ENCODE peak calls at places on chromosomes 11 and 22, in seven cellular contexts. N, U, P, I, S, Q and O are unnamed samples. For H3K9me3 and H3K4me1, the result is how much of the 10 kb centered on the place peaks cover.

GRCh38 chr11:8564526-8564925 is 29.5 kb downstream of the STK33 start:
- DNase-seq in I (no peak), P (no peak), S (no peak), U (no peak), Q (no peak), N (no peak), O (no peak)

GRCh38 chr22:47199261-47199948 is 437.0 kb downstream of the TBC1D22A start:
- DNase-seq in U (no peak), S (no peak), P (no peak), I (no peak), N (no peak), Q (no peak), O (no peak)

GRCh38 chr22:39452740-39453040 is 4.1 kb upstream of the MGAT3 start:
- DNase-seq in N (no peak), S (no peak), U (no peak), I (no peak), Q (no peak), P (no peak), O (no peak)

GRCh38 chr11:12785901-12786300 is 111.7 kb downstream of the TEAD1 start:
- DNase-seq in N (no peak), U (no peak), I (no peak), P (no peak), Q (no peak), S (no peak), O (no peak)

GRCh38 chr22:41215926-41216325 is 10.8 kb downstream of the L3MBTL2 start:
- DNase-seq in Q (no peak), S (no peak), P (no peak), U (no peak), N (no peak), I (no peak), O (no peak)

GRCh38 chr11:95144313-95145235 is 54.9 kb downstream of the ENDOD1 start:
- DNase-seq in S (no peak), Q (no peak), P (peak), I (no peak), N (peak), U (no peak), O (no peak)

GRCh38 chr11:8671242-8671641 is 11.2 kb downstream of the TRIM66 start:
- DNase-seq in I (no peak), P (peak), Q (peak), N (peak), S (no peak), U (no peak), O (peak)

GRCh38 chr11:71136095-71136845 is 116.1 kb downstream of the SHANK2 start:
- DNase-seq in S (no peak), P (no peak), Q (no peak), N (no peak), I (no peak), U (no peak), O (no peak)

GRCh38 chr22:23827351-23827995 is 11.3 kb downstream of the DERL3 start:
- DNase-seq in N (no peak), P (no peak), Q (peak), I (no peak), S (no peak), U (no peak), O (no peak)

GRCh38 chr11:112837162-112837826 is 123.9 kb upstream of the NCAM1 start:
- DNase-seq in U (no peak), S (peak), I (no peak), Q (no peak), N (no peak), P (no peak), O (no peak)

GRCh38 chr11:128563942-128564641 is 23.3 kb downstream of the ETS1 start:
- DNase-seq in S (no peak), Q (no peak), U (no peak), N (no peak), I (no peak), P (no peak), O (no peak)

GRCh38 chr22:49663311-49663711 is 164.4 kb downstream of the BRD1 start:
- DNase-seq in U (no peak), P (no peak), I (no peak), N (no peak), Q (no peak), S (no peak), O (peak)

GRCh38 chr22:39183991-39184585 is 31.6 kb upstream of the CBX7 start:
- DNase-seq in Q (no peak), S (peak), N (peak), P (peak), I (no peak), U (no peak), O (no peak)

GRCh38 chr11:47843354-47844060 is 4.6 kb downstream of the NUP160 start:
- DNase-seq in S (no peak), N (no peak), U (no peak), Q (no peak), P (no peak), I (no peak), O (no peak)

GRCh38 chr22:48682517-48682916 is 1145.2 kb downstream of the BRD1 start:
- DNase-seq in S (no peak), I (no peak), U (no peak), N (no peak), Q (no peak), P (no peak), O (no peak)

GRCh38 chr11:7251836-7252682 is at the start of gene SYT9:
- DNase-seq in N (peak), I (no peak), U (no peak), Q (peak), S (no peak), P (peak), O (no peak)

GRCh38 chr11:110972640-110973039 is 260.4 kb upstream of the ARHGAP20 start:
- DNase-seq in U (no peak), P (no peak), I (no peak), S (no peak), N (peak), Q (no peak), O (no peak)

GRCh38 chr11:112579282-112579681 is 318.6 kb upstream of the PLET1 start:
- DNase-seq in I (no peak), S (no peak), U (no peak), P (no peak), N (no peak), Q (no peak), O (no peak)

GRCh38 chr11:110433393-110434333 is 3.9 kb downstream of the FDX1 start:
- DNase-seq in N (peak), P (peak), S (no peak), Q (no peak), I (no peak), U (peak), O (peak)

GRCh38 chr11:88478136-88478785 is 140.7 kb upstream of the CTSC start:
- DNase-seq in S (no peak), P (no peak), Q (no peak), I (no peak), N (no peak), U (no peak), O (no peak)

GRCh38 chr11:5596611-5597201 is at the start of gene TRIM6:
- DNase-seq in U (peak), S (no peak), Q (peak), P (peak), I (no peak), N (peak), O (peak)

GRCh38 chr22:48886604-48887393 is 940.9 kb downstream of the BRD1 start:
- DNase-seq in N (no peak), U (no peak), S (no peak), Q (no peak), P (no peak), I (no peak), O (no peak)

GRCh38 chr11:108558222-108558621 is 35.3 kb downstream of the EXPH5 start:
- DNase-seq in Q (no peak), P (no peak), I (no peak), S (no peak), U (no peak), N (no peak), O (no peak)

GRCh38 chr11:98423933-98424332 is 596.8 kb upstream of the CNTN5 start:
- DNase-seq in S (no peak), N (no peak), P (no peak), I (no peak), Q (no peak), U (no peak), O (no peak)

GRCh38 chr11:78380615-78381029 is 37.0 kb downstream of the GAB2 start:
- DNase-seq in Q (peak), P (no peak), N (peak), S (no peak), I (no peak), U (no peak), O (no peak)

GRCh38 chr22:45324186-45324775 is 14.5 kb downstream of the FAM118A start:
- DNase-seq in P (no peak), N (no peak), S (no peak), Q (no peak), U (no peak), I (no peak), O (no peak)

GRCh38 chr11:2836335-2837095 is 49.1 kb downstream of the CDKN1C start:
- DNase-seq in S (no peak), I (no peak), Q (no peak), U (no peak), N (no peak), P (no peak), O (no peak)

GRCh38 chr22:38177044-38177443 is 4.6 kb downstream of the PLA2G6 start:
- DNase-seq in P (no peak), Q (no peak), U (no peak), I (no peak), S (no peak), N (no peak), O (no peak)

GRCh38 chr22:30837531-30837930 is 131.0 kb downstream of the MORC2 start:
- DNase-seq in S (no peak), I (no peak), Q (no peak), P (no peak), U (no peak), N (no peak), O (no peak)

GRCh38 chr11:126926376-126926791 is 74.2 kb downstream of the KIRREL3 start:
- DNase-seq in U (no peak), S (no peak), N (peak), P (no peak), I (no peak), Q (no peak), O (no peak)

GRCh38 chr11:123973816-123974215 is 3.8 kb downstream of the OR10S1 start:
- DNase-seq in N (peak), S (peak), P (peak), U (no peak), Q (no peak), I (no peak), O (no peak)

GRCh38 chr22:31344369-31345330 is 1.5 kb downstream of the PATZ1 start:
- DNase-seq in S (no peak), Q (peak), I (peak), N (peak), P (peak), U (peak), O (peak)

GRCh38 chr11:6022954-6023353 is 7.6 kb downstream of the OR56A1 start:
- DNase-seq in I (no peak), S (peak), P (peak), U (peak), N (peak), Q (peak), O (no peak)

GRCh38 chr22:48188211-48188845 is 1425.9 kb downstream of the TBC1D22A start:
- DNase-seq in Q (no peak), U (no peak), I (no peak), P (no peak), N (no peak), S (no peak), O (no peak)

GRCh38 chr22:25193130-25193529 is 6.5 kb upstream of the CRYBB3 start:
- DNase-seq in P (no peak), U (no peak), I (no peak), N (no peak), S (no peak), Q (no peak), O (no peak)

GRCh38 chr22:47549741-47550340 is 787.4 kb downstream of the TBC1D22A start:
- DNase-seq in I (no peak), N (no peak), P (no peak), S (no peak), Q (no peak), U (no peak), O (no peak)

GRCh38 chr11:116895053-116895757 is 57.8 kb upstream of the APOA1 start:
- DNase-seq in Q (peak), U (peak), N (no peak), P (peak), I (no peak), S (no peak), O (no peak)

GRCh38 chr11:113204280-113204679 is 110.1 kb upstream of the TTC12 start:
- DNase-seq in P (no peak), S (no peak), I (no peak), U (no peak), Q (no peak), N (no peak), O (no peak)

DNA sequence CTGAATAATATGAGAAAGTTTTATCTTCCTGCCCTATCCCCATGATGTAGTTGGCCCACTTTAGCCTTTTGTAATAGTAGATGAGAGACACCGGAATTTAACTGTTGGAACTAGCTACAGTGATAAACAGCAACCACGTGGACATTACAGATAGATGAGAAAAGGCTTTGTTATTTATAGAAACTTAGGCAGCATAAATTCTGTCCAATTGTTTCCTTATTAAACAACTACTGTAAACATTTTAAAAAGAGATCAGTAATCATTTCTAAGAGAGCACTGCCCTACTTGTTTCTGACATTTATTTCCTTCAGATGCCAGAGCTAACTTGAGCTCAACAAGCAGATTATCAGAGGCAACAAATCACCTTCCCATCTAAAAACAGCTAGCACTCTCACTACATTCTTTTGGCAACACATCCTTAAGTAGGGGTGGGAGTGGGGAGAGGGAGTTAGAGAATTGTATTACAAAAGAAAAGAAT is 63.1 kb downstream of the SOX6 start:
- DNase-seq in U (no peak), S (no peak), P (no peak), I (no peak), Q (no peak), N (peak), O (peak)
- H3K4me3 ChIP-seq in U (no peak), S (no peak), P (no peak), I (no peak), Q (no peak), N (no peak), O (no peak)

DNA sequence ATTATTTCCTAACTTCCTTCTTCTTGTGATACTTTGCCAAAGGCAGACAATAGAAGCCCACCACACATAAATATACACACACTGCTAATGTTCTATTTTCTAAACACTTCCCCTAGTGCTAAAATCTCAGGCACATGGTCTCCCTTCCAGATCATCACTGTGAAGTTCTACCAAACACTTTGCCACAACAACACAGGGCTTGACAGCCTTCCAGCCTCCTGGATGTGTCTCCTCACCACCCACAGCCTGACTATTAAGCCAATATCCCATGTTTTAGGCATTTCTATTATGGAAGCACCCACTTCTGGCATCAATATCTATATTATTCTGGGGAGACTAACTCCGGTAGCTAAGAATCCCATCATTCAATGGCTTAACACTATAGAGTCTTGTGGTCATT is 29.2 kb downstream of the SPATA19 start:
- DNase-seq in I (no peak), U (no peak), S (no peak), N (no peak), P (no peak), Q (no peak), O (no peak)
- H3K9me3 ChIP-seq in I (under half), U (under half), S (under half), N (under half), P (under half), Q (under half), O (under half)

DNA sequence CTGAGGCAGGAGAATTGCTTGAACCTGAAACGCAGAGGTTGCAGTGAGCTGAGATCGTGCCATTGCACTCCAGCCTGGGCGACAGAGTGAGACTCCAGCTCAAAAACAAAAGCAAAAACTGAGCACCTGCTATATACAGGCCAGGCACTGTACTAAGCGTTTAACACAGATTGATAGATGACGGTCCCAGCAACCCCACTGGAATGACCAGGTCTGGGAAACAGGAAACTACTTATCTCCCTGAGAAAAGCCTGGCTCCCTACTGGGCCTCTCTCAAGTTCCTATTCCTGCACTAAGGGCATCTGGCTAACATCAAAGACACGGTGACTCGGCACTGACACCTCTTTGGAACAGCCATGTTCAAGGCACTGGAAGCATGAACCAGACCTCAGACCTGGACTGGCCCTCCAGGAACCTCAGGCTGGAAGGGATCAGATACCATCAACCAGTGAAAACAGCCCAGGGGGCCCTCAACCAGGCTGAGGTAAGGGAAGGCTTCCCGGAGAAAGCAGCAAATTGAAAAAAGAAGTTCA is 16.6 kb downstream of the ARAP1 start:
- DNase-seq in S (peak), U (no peak), P (peak), I (no peak), N (peak), Q (no peak), O (no peak)
- H3K4me1 ChIP-seq in S (half or more), U (under half), P (under half), I (half or more), N (under half), Q (under half), O (under half)

GRCh38 chr11:62394825-62395538 is 23.9 kb upstream of the SCGB1A1 start:
- DNase-seq in Q (peak), P (peak), N (peak), U (peak), I (peak), S (peak), O (peak)
- H3K4me3 ChIP-seq in Q (peak), P (peak), N (peak), U (no peak), I (no peak), S (no peak), O (no peak)

GRCh38 chr22:18112440-18112839 is 1.8 kb downstream of the TUBA8 start:
- DNase-seq in P (no peak), I (no peak), Q (no peak), S (no peak), U (no peak), N (no peak), O (no peak)
- H3K9me3 ChIP-seq in P (under half), I (under half), Q (under half), S (under half), U (under half), N (under half), O (under half)

DNA sequence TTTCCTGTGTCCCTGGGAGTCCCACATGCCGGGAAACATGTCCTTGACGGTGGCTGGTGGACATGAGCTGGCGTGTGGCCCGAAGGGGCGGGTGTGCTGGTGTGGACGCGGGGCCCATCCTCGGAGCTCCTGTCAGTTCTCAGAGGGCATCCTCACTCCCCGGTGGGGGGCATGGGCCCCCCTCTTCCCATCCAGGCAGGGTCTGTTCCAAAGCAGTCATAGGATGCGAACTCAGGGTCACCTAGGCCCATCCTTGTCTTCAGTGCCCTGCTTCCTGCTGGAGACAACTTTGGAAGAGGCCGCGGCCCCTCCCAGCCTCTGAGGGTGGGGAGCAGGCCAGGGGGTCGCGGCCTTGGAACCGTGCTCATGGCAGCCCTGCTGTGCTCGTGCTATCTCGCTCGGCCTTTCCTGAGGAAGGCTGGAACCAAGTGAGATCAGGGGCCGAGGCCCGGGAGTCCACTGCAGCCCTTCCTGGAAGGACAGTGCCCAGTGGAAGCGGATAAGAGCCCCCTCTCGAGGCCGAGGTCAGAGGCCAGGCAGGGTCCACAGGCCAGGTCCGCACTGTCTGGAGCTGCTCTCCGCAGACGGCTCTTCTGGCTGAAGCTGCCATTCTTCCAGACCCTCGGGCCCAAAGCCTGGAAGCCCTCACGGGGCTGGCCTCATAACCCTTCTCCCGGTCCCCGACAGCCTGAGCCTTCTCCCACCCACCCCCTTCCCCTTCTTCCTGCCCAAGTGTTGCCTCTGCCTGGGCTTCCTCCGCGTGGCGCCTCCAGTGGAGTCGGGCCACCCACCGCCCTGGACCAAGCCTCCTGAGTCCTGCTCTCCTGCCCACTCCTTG is 8.7 kb downstream of the GRK2 start:
- DNase-seq in I (no peak), U (no peak), N (no peak), S (no peak), Q (no peak), P (no peak), O (no peak)
- H3K4me1 ChIP-seq in I (half or more), U (half or more), N (under half), S (under half), Q (under half), P (under half), O (under half)